ENCODE peak calls at places on chromosomes 4 and X, in nine cellular contexts. B, R, Q, E, Z, K, O, V and M are unnamed samples.

GRCh38 chrX:153622661-153623309 is 23.8 kb upstream of the CCNQ start:
- DNase-seq in K (peak; percentile 32), R (no peak), E (no peak), Z (no peak), V (no peak), O (no peak), B (no peak), Q (no peak), M (no peak)

GRCh38 chrX:72421797-72422196 is 116.1 kb upstream of the CITED1 start:
- DNase-seq in Z (no peak), B (no peak), E (no peak), Q (no peak), K (no peak), R (no peak), V (no peak), O (no peak), M (no peak)

GRCh38 chr4:139656614-139657486 is 8.8 kb upstream of the MGST2 start:
- DNase-seq in O (peak; percentile 70), R (peak; percentile 70), B (peak; percentile 71), Z (peak; percentile 33), E (peak; percentile 68), Q (peak; percentile 30), K (peak; percentile 85), V (no peak), M (peak; percentile 53)

GRCh38 chrX:120755066-120755846 is 120.4 kb downstream of the CT47B1 start:
- DNase-seq in V (no peak), O (no peak), K (no peak), Z (peak; percentile 2), E (no peak), Q (no peak), B (no peak), R (no peak), M (no peak)

GRCh38 chr4:77052352-77052751 is 23.4 kb downstream of the CCNI start:
- DNase-seq in Q (no peak), Z (peak; percentile 51), V (no peak), B (peak; percentile 40), O (peak; percentile 44), R (peak; percentile 15), E (peak; percentile 59), K (peak; percentile 53), M (no peak)

GRCh38 chrX:39808471-39808917 is 289.3 kb downstream of the BCOR start:
- DNase-seq in V (no peak), Z (no peak), O (peak; percentile 86), R (no peak), E (no peak), B (peak; percentile 77), Q (no peak), K (peak; percentile 86), M (no peak)

GRCh38 chrX:53594354-53594753 is 92.2 kb downstream of the HUWE1 start:
- DNase-seq in E (no peak), Z (no peak), O (peak; percentile 59), B (peak; percentile 24), V (no peak), Q (no peak), R (no peak), K (peak; percentile 34), M (no peak)

GRCh38 chr4:83112239-83112638 is 2.3 kb downstream of the PLAC8 start:
- DNase-seq in O (no peak), Q (no peak), E (peak; percentile 58), K (no peak), V (no peak), Z (no peak), R (no peak), B (no peak), M (no peak)

GRCh38 chr4:82555279-82555678 is 6.5 kb downstream of the TMEM150C start:
- DNase-seq in Z (no peak), E (no peak), V (no peak), B (no peak), Q (no peak), R (no peak), K (no peak), O (no peak), M (no peak)

GRCh38 chrX:150692837-150693781 is at the start of gene MTMR1:
- DNase-seq in Z (peak; percentile 61), Q (peak; percentile 38), B (no peak), V (peak; percentile 89), E (peak; percentile 76), R (peak; percentile 24), O (no peak), K (no peak), M (peak; percentile 7)

GRCh38 chr4:25111648-25112196 is 48.5 kb downstream of the SEPSECS start:
- DNase-seq in E (no peak), V (no peak), O (no peak), R (no peak), B (no peak), K (no peak), Q (no peak), Z (no peak), M (no peak)

GRCh38 chr4:171880136-171880535 is 66.9 kb downstream of the GALNTL6 start:
- DNase-seq in K (peak; percentile 59), O (peak; percentile 90), B (peak; percentile 90), Q (no peak), R (peak; percentile 28), E (no peak), Z (no peak), V (no peak), M (peak; percentile 69)

GRCh38 chr4:117357422-117357821 is 272.0 kb upstream of the TRAM1L1 start:
- DNase-seq in E (no peak), R (no peak), V (no peak), O (no peak), B (no peak), Q (no peak), K (no peak), Z (no peak), M (peak; percentile 29)

GRCh38 chr4:82223715-82224114 is 150.1 kb downstream of the HNRNPD start:
- DNase-seq in Z (no peak), B (no peak), V (peak; percentile 78), K (peak; percentile 30), Q (peak; percentile 17), R (no peak), E (peak; percentile 50), O (no peak), M (no peak)

GRCh38 chr4:2217726-2218125 is 24.2 kb downstream of the HAUS3 start:
- DNase-seq in R (peak; percentile 19), V (no peak), O (peak; percentile 80), Q (no peak), Z (no peak), K (peak; percentile 5), B (no peak), E (no peak), M (peak; percentile 93)

GRCh38 chr4:150464523-150464922 is 117.4 kb upstream of the MAB21L2 start:
- DNase-seq in Z (no peak), Q (no peak), B (no peak), K (no peak), R (no peak), V (no peak), O (no peak), E (no peak), M (no peak)

GRCh38 chr4:3067473-3068001 is 6.8 kb downstream of the HTT-AS start:
- DNase-seq in B (no peak), Z (no peak), V (no peak), R (no peak), K (no peak), O (no peak), Q (no peak), E (no peak), M (no peak)

GRCh38 chr4:38015886-38016515 is 55.8 kb downstream of the PTTG2 start:
- DNase-seq in O (peak; percentile 40), B (no peak), Z (no peak), E (no peak), K (no peak), Q (no peak), R (no peak), V (no peak), M (no peak)

GRCh38 chr4:41029098-41029497 is 185.2 kb downstream of the APBB2 start:
- DNase-seq in E (no peak), R (no peak), V (no peak), Z (no peak), O (no peak), Q (no peak), K (no peak), B (no peak), M (no peak)

GRCh38 chr4:95167809-95168208 is 381.0 kb downstream of the UNC5C start:
- DNase-seq in Z (no peak), R (no peak), E (no peak), B (no peak), K (peak; percentile 7), Q (no peak), V (no peak), O (no peak), M (no peak)
- TF ChIP-seq CTCF in Z (no peak), R (no peak), E (peak; percentile 37), B (no peak), K (no peak), Q (no peak), V (no peak), O (no peak), M (no peak)

DNA sequence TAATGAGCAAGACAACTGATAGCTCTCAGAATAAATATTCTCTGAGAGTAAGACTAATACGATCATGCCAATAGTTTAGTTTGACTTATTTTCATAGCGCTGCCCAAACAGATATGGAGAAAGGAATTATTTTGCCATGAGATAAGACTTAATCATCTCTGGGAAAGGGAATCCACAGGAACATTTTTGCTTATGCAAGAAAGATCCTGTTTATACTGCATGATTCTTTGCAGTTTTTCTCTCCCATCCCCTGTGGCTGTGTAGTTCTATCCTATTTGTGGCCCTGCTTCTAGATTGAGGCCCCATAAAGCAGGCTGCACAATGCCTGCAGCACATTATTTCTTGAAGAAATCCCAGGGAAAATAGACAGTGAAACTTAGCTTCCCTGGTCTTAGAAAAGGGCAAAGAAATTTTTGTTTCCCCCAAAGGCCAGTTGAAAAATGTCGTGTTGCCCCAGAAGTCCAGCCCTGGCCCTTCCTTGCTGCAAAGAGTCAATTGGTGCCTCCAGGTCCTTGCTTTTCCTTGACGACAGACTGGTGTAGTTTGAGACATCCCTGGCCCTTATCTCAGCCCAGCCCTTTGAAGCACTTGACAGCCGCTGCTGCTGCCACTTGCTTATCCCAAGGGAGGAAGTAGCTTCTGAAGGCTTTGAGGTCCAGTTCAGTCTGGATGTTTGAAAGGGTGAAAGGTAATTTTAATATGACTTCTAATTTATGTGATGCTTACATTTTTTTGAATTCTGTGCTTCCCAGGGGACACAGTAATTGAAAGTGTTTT is 45.0 kb upstream of the SH3RF1 start:
- DNase-seq in R (no peak), B (peak; percentile 54), O (peak; percentile 82), K (peak; percentile 40), Q (no peak), Z (no peak), V (no peak), E (no peak), M (peak; percentile 72)
- H3K27ac ChIP-seq in R (peak overlapping the region; percentile 70), B (peak overlapping the region; percentile 41), O (no peak overlapping the region), K (peak overlapping the region; percentile 31), Q (peak overlapping the region; percentile 25), Z (no peak overlapping the region), V (no peak overlapping the region), E (no peak overlapping the region), M (peak overlapping the region; percentile 64)

DNA sequence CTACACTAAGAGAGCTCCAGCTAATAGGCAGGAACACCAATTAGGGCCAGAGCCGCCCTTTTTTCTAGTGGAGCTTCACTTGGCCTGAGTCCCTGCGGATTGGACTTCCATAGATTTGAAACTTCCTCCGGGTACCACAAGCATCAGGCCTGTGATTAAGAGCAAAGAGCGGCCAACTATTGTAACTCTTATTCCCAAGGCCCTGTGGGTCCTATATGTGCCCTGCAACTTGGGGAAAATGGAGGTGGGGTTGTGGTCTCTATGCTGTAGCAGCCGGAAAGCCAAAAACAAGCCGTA is at the start of gene NCBP2L:
- DNase-seq in O (no peak), Q (no peak), V (no peak), E (no peak), B (no peak), Z (no peak), K (no peak), R (no peak), M (no peak)
- TF ChIP-seq CTCF in O (no peak), Q (no peak), V (no peak), E (no peak), B (no peak), Z (no peak), K (no peak), R (no peak), M (no peak)

GRCh38 chr4:74755486-74755885 is 38.8 kb downstream of the BTC start:
- DNase-seq in V (no peak), Z (no peak), Q (no peak), E (no peak), O (peak; percentile 17), B (no peak), K (peak; percentile 11), R (no peak), M (no peak)
- H3K27ac ChIP-seq in V (no peak overlapping the region), Z (no peak overlapping the region), Q (no peak overlapping the region), E (no peak overlapping the region), O (no peak overlapping the region), B (no peak overlapping the region), K (no peak overlapping the region), R (no peak overlapping the region), M (no peak overlapping the region)